ENCODE peak calls at places on chromosomes 13 and 19, in five cellular contexts. One of them, this sample, is unnamed.

GRCh38 chr13:94412870-94413269 is 66.6 kb downstream of the DCT start:
- DNase-seq in mesenchymal stem cell: no peak
- DNase-seq in trophoblast cell: no peak
- DNase-seq in H1: no peak
- DNase-seq in neuronal stem cell: no peak
- DNase-seq in this sample: no peak

GRCh38 chr19:12665281-12665573 is 1.3 kb downstream of the MAN2B1 start:
- DNase-seq in H1: no peak
- DNase-seq in trophoblast cell: peak
- DNase-seq in mesenchymal stem cell: no peak
- DNase-seq in neuronal stem cell: no peak
- DNase-seq in this sample: no peak

GRCh38 chr13:103133551-103133950 is 67.3 kb upstream of the SLC10A2 start:
- DNase-seq in neuronal stem cell: no peak
- DNase-seq in trophoblast cell: no peak
- DNase-seq in mesenchymal stem cell: no peak
- DNase-seq in H1: no peak
- DNase-seq in this sample: no peak

GRCh38 chr13:73216381-73216831 is 157.6 kb downstream of the KLF5 start:
- DNase-seq in neuronal stem cell: no peak
- DNase-seq in mesenchymal stem cell: no peak
- DNase-seq in trophoblast cell: peak
- DNase-seq in H1: no peak
- DNase-seq in this sample: no peak

GRCh38 chr13:99384468-99384867 is 77.3 kb upstream of the GPR183 start:
- DNase-seq in trophoblast cell: no peak
- DNase-seq in mesenchymal stem cell: no peak
- DNase-seq in H1: no peak
- DNase-seq in neuronal stem cell: no peak
- DNase-seq in this sample: peak

GRCh38 chr19:55959996-55960675 is 12.5 kb downstream of the NLRP8 start:
- DNase-seq in trophoblast cell: no peak
- DNase-seq in H1: no peak
- DNase-seq in neuronal stem cell: no peak
- DNase-seq in mesenchymal stem cell: no peak
- DNase-seq in this sample: no peak

GRCh38 chr13:83620535-83621220 is 261.6 kb downstream of the SLITRK1 start:
- DNase-seq in H1: no peak
- DNase-seq in neuronal stem cell: no peak
- DNase-seq in mesenchymal stem cell: no peak
- DNase-seq in trophoblast cell: peak
- DNase-seq in this sample: no peak

GRCh38 chr19:30111456-30111855 is 169.4 kb downstream of the URI1 start:
- DNase-seq in neuronal stem cell: no peak
- DNase-seq in mesenchymal stem cell: no peak
- DNase-seq in trophoblast cell: no peak
- DNase-seq in H1: no peak
- DNase-seq in this sample: no peak

GRCh38 chr19:5147971-5148793 is 179.3 kb downstream of the KDM4B start:
- DNase-seq in neuronal stem cell: no peak
- DNase-seq in mesenchymal stem cell: no peak
- DNase-seq in trophoblast cell: peak
- DNase-seq in H1: no peak
- DNase-seq in this sample: no peak

GRCh38 chr13:111335263-111335662 is 14.8 kb downstream of the TEX29 start:
- DNase-seq in H1: no peak
- DNase-seq in trophoblast cell: no peak
- DNase-seq in neuronal stem cell: no peak
- DNase-seq in mesenchymal stem cell: no peak
- DNase-seq in this sample: peak

GRCh38 chr13:39410089-39410901 is 192.7 kb downstream of the LHFPL6 start:
- DNase-seq in trophoblast cell: peak
- DNase-seq in neuronal stem cell: no peak
- DNase-seq in mesenchymal stem cell: peak
- DNase-seq in H1: no peak
- DNase-seq in this sample: no peak

GRCh38 chr19:2469102-2469914 is 6.6 kb upstream of the GADD45B start:
- DNase-seq in neuronal stem cell: no peak
- DNase-seq in mesenchymal stem cell: peak
- DNase-seq in H1: no peak
- DNase-seq in trophoblast cell: peak
- DNase-seq in this sample: peak

GRCh38 chr19:13262450-13262849 is 112.2 kb downstream of the IER2 start:
- DNase-seq in neuronal stem cell: no peak
- DNase-seq in mesenchymal stem cell: peak
- DNase-seq in H1: no peak
- DNase-seq in trophoblast cell: peak
- DNase-seq in this sample: no peak

GRCh38 chr13:47211106-47211505 is 314.3 kb upstream of the HTR2A start:
- DNase-seq in H1: peak
- DNase-seq in neuronal stem cell: no peak
- DNase-seq in mesenchymal stem cell: peak
- DNase-seq in trophoblast cell: peak
- DNase-seq in this sample: peak

GRCh38 chr13:106083620-106084350 is 451.7 kb downstream of the EFNB2 start:
- DNase-seq in mesenchymal stem cell: peak
- DNase-seq in trophoblast cell: peak
- DNase-seq in neuronal stem cell: no peak
- DNase-seq in H1: no peak
- DNase-seq in this sample: peak

GRCh38 chr13:26979334-26979733 is 192.3 kb downstream of the USP12 start:
- DNase-seq in mesenchymal stem cell: no peak
- DNase-seq in trophoblast cell: no peak
- DNase-seq in neuronal stem cell: no peak
- DNase-seq in H1: no peak
- DNase-seq in this sample: no peak

GRCh38 chr13:21894091-21894490 is 223.2 kb downstream of the FGF9 start:
- DNase-seq in trophoblast cell: no peak
- DNase-seq in H1: no peak
- DNase-seq in neuronal stem cell: no peak
- DNase-seq in mesenchymal stem cell: no peak
- DNase-seq in this sample: no peak

GRCh38 chr13:96678801-96679200 is 315.5 kb downstream of the OXGR1 start:
- DNase-seq in neuronal stem cell: no peak
- DNase-seq in trophoblast cell: no peak
- DNase-seq in mesenchymal stem cell: no peak
- DNase-seq in H1: no peak
- DNase-seq in this sample: no peak

GRCh38 chr19:35170359-35171061 is 16.0 kb downstream of the FXYD5 start:
- DNase-seq in neuronal stem cell: no peak
- DNase-seq in mesenchymal stem cell: no peak
- DNase-seq in trophoblast cell: no peak
- DNase-seq in H1: no peak
- DNase-seq in this sample: peak

GRCh38 chr13:28744091-28744536 is 25.3 kb upstream of the SLC46A3 start:
- DNase-seq in trophoblast cell: peak
- DNase-seq in neuronal stem cell: no peak
- DNase-seq in mesenchymal stem cell: peak
- DNase-seq in H1: no peak
- DNase-seq in this sample: peak

GRCh38 chr19:42076375-42076944 is 494 bp downstream of the ZNF574 start:
- DNase-seq in neuronal stem cell: no peak
- DNase-seq in mesenchymal stem cell: no peak
- DNase-seq in trophoblast cell: no peak
- DNase-seq in H1: no peak
- DNase-seq in this sample: no peak

GRCh38 chr13:112983428-112984196 is 14.6 kb downstream of the MCF2L start:
- DNase-seq in neuronal stem cell: no peak
- DNase-seq in mesenchymal stem cell: no peak
- DNase-seq in trophoblast cell: peak
- DNase-seq in H1: no peak
- DNase-seq in this sample: no peak

GRCh38 chr13:46058268-46058667 is 5.7 kb upstream of the ZC3H13 start:
- DNase-seq in trophoblast cell: peak
- DNase-seq in neuronal stem cell: no peak
- DNase-seq in H1: no peak
- DNase-seq in mesenchymal stem cell: no peak
- DNase-seq in this sample: no peak

GRCh38 chr19:45368737-45369340 is 1.5 kb downstream of the ERCC2 start:
- DNase-seq in mesenchymal stem cell: no peak
- DNase-seq in neuronal stem cell: no peak
- DNase-seq in trophoblast cell: peak
- DNase-seq in H1: no peak
- DNase-seq in this sample: peak

DNA sequence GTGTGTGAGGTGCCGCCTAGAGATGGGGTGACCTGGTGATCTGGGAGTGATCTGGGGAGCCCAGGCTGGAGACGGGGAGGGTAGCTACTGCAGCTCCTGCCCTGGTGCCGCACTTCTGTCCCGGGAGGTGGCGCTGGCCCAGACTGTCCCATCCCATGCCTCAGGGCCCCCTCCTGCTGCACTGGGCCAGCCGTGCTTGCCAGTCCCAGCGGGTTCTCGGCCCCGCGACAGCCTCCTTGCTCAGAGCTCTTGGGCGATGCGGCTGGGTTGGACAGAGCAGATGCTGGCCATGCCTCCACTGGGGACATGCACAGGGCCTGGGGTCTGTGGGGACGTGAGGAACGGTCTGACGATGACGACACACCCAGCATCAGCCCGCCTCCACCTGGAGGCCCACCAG is 2.5 kb downstream of the RAX2 start:
- DNase-seq in neuronal stem cell: no peak
- DNase-seq in trophoblast cell: no peak
- DNase-seq in H1: no peak
- DNase-seq in mesenchymal stem cell: no peak
- DNase-seq in this sample: no peak
- H3K18ac ChIP-seq in neuronal stem cell: no peak
- H3K18ac ChIP-seq in trophoblast cell: no peak
- H3K18ac ChIP-seq in H1: no peak
- H3K18ac ChIP-seq in mesenchymal stem cell: no peak
- H3K18ac ChIP-seq in this sample: no peak

DNA sequence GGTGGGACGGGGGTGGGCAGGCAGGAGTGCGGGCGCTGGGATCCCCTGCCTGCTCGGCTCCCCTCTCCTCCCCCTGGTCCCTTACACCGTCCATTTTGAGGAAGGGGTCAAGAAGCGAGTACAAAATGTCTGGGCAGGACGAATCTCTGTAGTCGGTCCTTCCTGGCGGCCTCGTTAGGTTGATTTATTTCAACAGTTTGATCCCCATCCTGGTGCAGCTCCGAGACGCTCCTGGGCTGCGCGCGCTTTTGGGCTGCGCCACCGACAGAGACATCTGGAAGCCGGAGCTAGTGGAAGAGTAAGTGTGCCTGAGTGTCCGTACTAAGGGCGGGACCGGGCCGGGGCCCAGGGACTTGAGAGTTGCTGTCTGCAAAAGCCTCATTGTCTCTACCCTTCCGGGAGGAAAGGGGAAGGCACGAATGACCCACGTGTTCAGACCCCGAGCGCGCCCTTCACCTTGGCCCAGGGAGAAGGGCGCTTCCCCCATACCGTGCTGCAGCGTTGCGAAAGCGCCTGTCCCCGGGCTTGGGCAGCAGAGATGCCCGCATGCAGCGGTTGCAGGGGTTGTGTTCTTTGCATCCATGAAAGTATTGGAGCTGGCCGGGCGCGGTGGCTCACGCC is 1.8 kb downstream of the ZNF114 start:
- DNase-seq in H1: peak
- DNase-seq in neuronal stem cell: peak
- DNase-seq in mesenchymal stem cell: peak
- DNase-seq in trophoblast cell: peak
- DNase-seq in this sample: peak
- H4K8ac ChIP-seq in H1: peak
- H4K8ac ChIP-seq in neuronal stem cell: no peak
- H4K8ac ChIP-seq in mesenchymal stem cell: no peak
- H4K8ac ChIP-seq in trophoblast cell: peak
- H4K8ac ChIP-seq in this sample: no peak

GRCh38 chr19:10138879-10139795 is 19.4 kb upstream of the EIF3G start:
- DNase-seq in mesenchymal stem cell: no peak
- DNase-seq in neuronal stem cell: no peak
- DNase-seq in trophoblast cell: no peak
- DNase-seq in H1: no peak
- DNase-seq in this sample: no peak

GRCh38 chr19:10141479-10141878 is 21.8 kb upstream of the EIF3G start:
- DNase-seq in H1: no peak
- DNase-seq in neuronal stem cell: no peak
- DNase-seq in mesenchymal stem cell: no peak
- DNase-seq in trophoblast cell: no peak
- DNase-seq in this sample: no peak

GRCh38 chr19:10137751-10138682 is 18.3 kb upstream of the EIF3G start:
- DNase-seq in trophoblast cell: no peak
- DNase-seq in H1: no peak
- DNase-seq in neuronal stem cell: no peak
- DNase-seq in mesenchymal stem cell: no peak
- DNase-seq in this sample: no peak

GRCh38 chr19:10141973-10142372 is 22.3 kb upstream of the EIF3G start:
- DNase-seq in H1: no peak
- DNase-seq in trophoblast cell: no peak
- DNase-seq in neuronal stem cell: no peak
- DNase-seq in mesenchymal stem cell: no peak
- DNase-seq in this sample: no peak

DNA sequence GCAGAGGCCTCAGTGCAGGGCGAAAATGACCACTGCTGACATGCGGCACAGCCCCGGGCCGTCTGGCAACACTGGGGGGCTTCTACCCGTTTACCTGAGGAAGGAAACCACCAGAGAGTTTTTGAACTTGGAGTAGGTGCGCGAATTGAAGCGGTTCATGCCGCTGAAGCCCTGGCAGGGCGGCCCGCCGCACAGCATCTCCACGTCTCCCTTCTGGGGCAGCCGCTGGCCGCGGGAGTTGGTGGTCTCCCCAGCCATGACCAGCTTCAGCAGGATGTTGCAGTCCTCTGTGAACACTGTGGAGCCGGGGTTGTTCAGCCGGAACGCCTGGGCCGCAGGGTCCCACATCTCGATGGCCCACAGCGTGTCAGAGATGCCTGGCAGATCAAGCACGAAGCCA is 20.3 kb upstream of the EIF3G start:
- DNase-seq in mesenchymal stem cell: no peak
- DNase-seq in trophoblast cell: no peak
- DNase-seq in neuronal stem cell: no peak
- DNase-seq in H1: no peak
- DNase-seq in this sample: no peak
- H3K4me2 ChIP-seq in mesenchymal stem cell: no peak
- H3K4me2 ChIP-seq in trophoblast cell: no peak
- H3K4me2 ChIP-seq in neuronal stem cell: no peak
- H3K4me2 ChIP-seq in H1: no peak
- H3K4me2 ChIP-seq in this sample: no peak

DNA sequence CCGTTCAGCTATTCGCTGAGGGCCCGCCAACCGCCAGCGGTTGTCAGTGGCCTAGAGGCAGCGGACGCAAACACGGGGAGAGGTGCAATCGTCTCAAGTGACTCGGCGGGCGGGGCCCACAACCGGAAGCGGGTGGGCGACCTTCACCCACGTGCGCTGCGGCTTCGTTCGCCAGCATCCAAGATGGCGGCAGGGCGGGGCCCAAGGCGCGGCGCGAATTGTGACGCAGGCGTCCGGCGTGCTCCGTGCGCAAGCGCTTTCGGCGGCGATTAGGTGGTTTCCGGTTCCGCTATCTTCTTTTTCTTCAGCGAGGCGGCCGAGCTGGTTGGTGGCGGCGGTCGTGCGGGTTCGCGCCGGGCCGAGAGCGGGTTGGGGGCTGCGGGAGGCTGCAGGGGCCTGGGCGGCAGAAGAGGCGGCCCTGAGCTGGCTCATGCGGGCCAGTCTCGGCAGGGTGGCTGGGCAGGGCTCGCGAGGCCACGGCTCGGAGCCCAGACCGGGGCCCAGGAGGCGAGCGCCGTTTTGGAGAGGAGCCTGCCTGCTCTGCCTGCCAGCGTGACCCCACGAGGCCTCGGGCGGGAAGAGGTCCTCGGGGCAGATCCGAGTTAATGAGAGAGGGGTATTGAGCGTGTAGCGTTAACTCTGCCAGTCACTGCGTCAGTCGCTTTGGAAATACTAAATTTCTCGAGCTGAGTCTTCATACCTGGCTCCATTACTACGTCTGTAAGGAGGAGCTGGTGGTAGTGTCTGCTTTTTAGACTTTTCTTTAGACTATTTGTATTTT is at the start of gene UBA52:
- DNase-seq in mesenchymal stem cell: peak
- DNase-seq in H1: peak
- DNase-seq in trophoblast cell: peak
- DNase-seq in neuronal stem cell: peak
- DNase-seq in this sample: peak
- H3K18ac ChIP-seq in mesenchymal stem cell: peak
- H3K18ac ChIP-seq in H1: peak
- H3K18ac ChIP-seq in trophoblast cell: peak
- H3K18ac ChIP-seq in neuronal stem cell: peak
- H3K18ac ChIP-seq in this sample: peak

This sample was measured in H9.